ENCODE peak calls at places on chromosomes 4 and X, in six cellular contexts. B is OCI-LY7, O is Caco-2, X is adrenal gland, T is erythroblast, K is mesenteric fat pad. H is an unnamed sample.

GRCh38 chrX:154083134-154083517 is 14.4 kb downstream of the MECP2 start:
- DNase-seq in B (no peak), O (no peak), X (no peak), T (no peak), K (no peak), H (no peak)

GRCh38 chr4:144788469-144788868 is 142.5 kb downstream of the HHIP start:
- DNase-seq in B (no peak), O (no peak), X (no peak), T (no peak), K (no peak), H (no peak)

GRCh38 chr4:168787801-168788200 is 222.3 kb downstream of the CBR4 start:
- DNase-seq in B (no peak), O (no peak), X (no peak), T (no peak), K (no peak), H (no peak)

GRCh38 chr4:174490356-174490969 is 31.8 kb downstream of the HPGD start:
- DNase-seq in B (no peak), O (no peak), X (no peak), T (peak), K (no peak), H (no peak)

GRCh38 chr4:41307633-41308032 is 50.9 kb downstream of the UCHL1 start:
- DNase-seq in B (no peak), O (no peak), X (no peak), T (no peak), K (no peak), H (no peak)

GRCh38 chr4:123652501-123652900 is 255.9 kb downstream of the SPRY1 start:
- DNase-seq in B (no peak), O (no peak), X (no peak), T (no peak), K (no peak), H (no peak)

GRCh38 chrX:10197597-10198210 is 40.9 kb downstream of the CLCN4 start:
- DNase-seq in B (no peak), O (no peak), X (no peak), T (peak), K (no peak), H (no peak)

GRCh38 chr4:20544645-20545044 is 155.6 kb upstream of the PACRGL start:
- DNase-seq in B (peak), O (no peak), X (no peak), T (peak), K (no peak), H (peak)

GRCh38 chr4:165507381-165507780 is 128.6 kb downstream of the CPE start:
- DNase-seq in B (no peak), O (no peak), X (no peak), T (no peak), K (no peak), H (no peak)

GRCh38 chrX:64894454-64895038 is 81.7 kb downstream of the ZC4H2 start:
- DNase-seq in B (peak), O (no peak), X (peak), T (peak), K (no peak), H (peak)

GRCh38 chr4:168484626-168485025 is 4.3 kb upstream of the DDX60L start:
- DNase-seq in B (no peak), O (no peak), X (no peak), T (no peak), K (no peak), H (no peak)

GRCh38 chrX:153494541-153495361 is at the start of gene BGN:
- DNase-seq in B (no peak), O (peak), X (peak), T (peak), K (no peak), H (no peak)

GRCh38 chr4:29278580-29278979 is 1441.6 kb upstream of the PCDH7 start:
- DNase-seq in B (no peak), O (no peak), X (no peak), T (no peak), K (no peak), H (no peak)

GRCh38 chrX:78019586-78020483 is 50.4 kb upstream of the PGAM4 start:
- DNase-seq in B (no peak), O (no peak), X (no peak), T (peak), K (no peak), H (no peak)

GRCh38 chr4:13875160-13875559 is 247.6 kb upstream of the BOD1L1 start:
- DNase-seq in B (no peak), O (no peak), X (no peak), T (no peak), K (no peak), H (no peak)

GRCh38 chr4:100738388-100739165 is 220.8 kb upstream of the EMCN start:
- DNase-seq in B (no peak), O (no peak), X (peak), T (no peak), K (no peak), H (no peak)

GRCh38 chr4:27087306-27088045 is 226.8 kb downstream of the STIM2 start:
- DNase-seq in B (no peak), O (no peak), X (no peak), T (no peak), K (no peak), H (peak)

GRCh38 chr4:27084685-27085356 is 224.2 kb downstream of the STIM2 start:
- DNase-seq in B (no peak), O (no peak), X (no peak), T (peak), K (no peak), H (no peak)